ENCODE peak calls at places on chromosomes 11 and 22, in six cellular contexts. E is coronary artery, Z is mucosa of descending colon, I is lower leg skin, V is gastrocnemius medialis, Q is cardiac muscle cell. O is an unnamed sample.

GRCh38 chr22:24416095-24416494 is 11.3 kb upstream of the ADORA2A start:
- DNase-seq in V (no peak), I (no peak), E (no peak), Z (no peak), Q (no peak), O (no peak)

GRCh38 chr22:22767876-22768602 is 119.6 kb upstream of the IGLL5 start:
- DNase-seq in Q (no peak), V (no peak), I (no peak), Z (no peak), E (peak), O (no peak)

GRCh38 chr11:36426226-36426848 is 83.7 kb downstream of the TRAF6 start:
- DNase-seq in I (no peak), E (no peak), Q (no peak), V (no peak), Z (no peak), O (no peak)

GRCh38 chr11:17019231-17019630 is 5.0 kb upstream of the PLEKHA7 start:
- DNase-seq in E (no peak), Z (no peak), V (no peak), I (no peak), Q (no peak), O (no peak)

GRCh38 chr11:16511109-16511806 is 154.9 kb upstream of the SOX6 start:
- DNase-seq in Z (no peak), Q (no peak), V (no peak), I (no peak), E (no peak), O (no peak)

GRCh38 chr11:57116654-57117053 is 65.1 kb upstream of the LRRC55 start:
- DNase-seq in I (no peak), Q (peak), E (no peak), V (no peak), Z (peak), O (no peak)

GRCh38 chr22:45503816-45504702 is 1.4 kb downstream of the FBLN1 start:
- DNase-seq in I (no peak), Z (no peak), V (no peak), E (no peak), Q (no peak), O (no peak)

GRCh38 chr11:113193894-113194293 is 120.5 kb upstream of the TTC12 start:
- DNase-seq in I (no peak), Z (no peak), E (no peak), V (no peak), Q (no peak), O (no peak)

GRCh38 chr11:124656759-124657627 is 16.5 kb downstream of the SIAE start:
- DNase-seq in Z (no peak), I (no peak), Q (peak), V (no peak), E (no peak), O (no peak)

GRCh38 chr11:8017894-8018741 is 31.0 kb downstream of the EIF3F start:
- DNase-seq in V (no peak), Q (no peak), Z (no peak), E (peak), I (peak), O (no peak)

GRCh38 chr22:17443413-17444203 is 74.3 kb downstream of the CECR2 start:
- DNase-seq in I (no peak), V (peak), Q (no peak), Z (no peak), E (no peak), O (no peak)
- H3K4me3 ChIP-seq in I (no peak), V (peak), Q (no peak), Z (no peak), E (no peak), O (no peak)

DNA sequence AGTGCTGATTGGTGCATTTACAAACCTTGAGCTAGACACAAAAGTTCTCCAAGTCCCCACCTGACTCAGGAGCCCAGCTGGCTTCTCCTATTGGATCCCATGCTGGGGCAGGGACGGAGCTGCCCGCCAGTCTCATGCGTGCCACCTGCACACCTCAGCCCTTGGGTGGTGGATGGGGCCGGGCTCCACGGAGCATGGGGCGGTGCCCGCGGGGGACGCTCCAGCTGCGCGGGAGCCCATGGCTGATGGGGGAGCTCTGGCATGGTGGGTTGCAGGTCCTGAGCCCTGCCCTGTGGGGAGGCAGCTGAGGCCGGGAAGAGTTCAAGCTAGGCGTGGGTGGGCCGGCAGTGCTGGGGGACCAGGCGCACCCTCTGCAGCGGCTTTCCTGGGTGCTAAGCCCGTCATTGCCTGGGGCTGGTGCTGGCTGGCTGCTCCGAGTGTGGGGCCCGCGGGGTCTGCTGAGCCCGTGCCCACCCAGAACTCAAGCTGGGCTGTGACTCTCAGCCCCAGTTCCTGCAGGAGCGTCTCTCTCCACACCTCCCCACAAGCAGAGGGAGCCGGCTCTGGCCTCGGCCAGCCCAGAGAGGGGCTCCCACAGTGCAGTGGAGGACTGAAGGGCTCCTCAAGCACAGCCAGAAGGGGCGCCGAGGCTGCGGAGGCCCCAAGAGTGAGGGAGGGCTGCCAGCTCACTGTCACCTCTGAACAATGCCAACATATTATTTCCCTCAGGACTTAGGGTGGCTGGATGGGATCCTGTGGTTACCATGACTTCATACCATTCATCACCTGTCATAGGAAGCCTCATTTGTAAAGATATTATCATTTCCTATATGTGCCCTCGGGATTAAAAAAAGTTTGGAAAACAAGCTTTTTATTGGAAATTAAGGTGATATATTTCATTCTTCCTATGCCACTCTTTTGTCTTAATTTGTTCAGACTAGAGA is 688.7 kb downstream of the ETS1 start:
- DNase-seq in E (no peak), Q (no peak), I (no peak), Z (no peak), V (no peak), O (no peak)
- H3K4me3 ChIP-seq in E (no peak), Q (no peak), I (no peak), Z (no peak), V (no peak), O (no peak)

GRCh38 chr22:40679964-40680818 is 907 bp downstream of the MCHR1 start:
- DNase-seq in Z (no peak), E (no peak), Q (no peak), I (no peak), V (no peak), O (no peak)
- H3K4me3 ChIP-seq in Z (no peak), E (peak), Q (no peak), I (no peak), V (no peak), O (no peak)

GRCh38 chr11:77129069-77129840 is 1.2 kb downstream of the MYO7A start:
- DNase-seq in I (no peak), V (no peak), Q (no peak), Z (no peak), E (no peak), O (no peak)

GRCh38 chr11:77126156-77126775 is 1.8 kb upstream of the MYO7A start:
- DNase-seq in E (no peak), I (no peak), V (no peak), Q (no peak), Z (no peak), O (no peak)

GRCh38 chr11:77127969-77128691 is at the start of gene MYO7A:
- DNase-seq in V (no peak), Z (peak), I (no peak), E (peak), Q (peak), O (no peak)

GRCh38 chr11:77126861-77127673 is 979 bp upstream of the MYO7A start:
- DNase-seq in V (no peak), Z (peak), Q (peak), E (no peak), I (peak), O (peak)

DNA sequence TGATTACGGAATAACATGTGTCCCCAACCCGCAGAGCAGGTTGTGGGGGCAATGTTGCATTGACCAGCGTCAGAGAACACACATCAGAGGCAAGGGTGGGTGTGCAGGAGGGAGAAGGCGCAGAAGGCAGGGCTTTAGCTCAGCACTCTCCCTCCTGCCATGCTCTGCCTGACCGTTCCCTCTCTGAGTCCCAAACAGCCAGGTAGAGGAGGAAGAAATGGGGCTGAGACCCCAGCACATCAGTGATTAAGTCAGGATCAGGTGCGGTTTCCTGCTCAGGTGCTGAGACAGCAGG is 425 bp upstream of the MYO7A start:
- DNase-seq in Q (peak), E (no peak), V (no peak), I (no peak), Z (no peak), O (no peak)
- H3K4me3 ChIP-seq in Q (peak), E (peak), V (peak), I (no peak), Z (no peak), O (peak)

GRCh38 chr22:38873469-38874411 is 1.7 kb upstream of the CBX6 start:
- DNase-seq in I (peak), V (no peak), Q (no peak), E (no peak), Z (no peak), O (no peak)
- H3K4me3 ChIP-seq in I (no peak), V (peak), Q (peak), E (peak), Z (no peak), O (peak)

GRCh38 chr11:73939096-73939495 is 11.7 kb upstream of the DNAJB13 start:
- DNase-seq in Q (no peak), V (no peak), Z (no peak), E (no peak), I (peak), O (no peak)
- H3K4me3 ChIP-seq in Q (no peak), V (no peak), Z (no peak), E (no peak), I (no peak), O (no peak)

GRCh38 chr11:2270322-2271076 is at the start of gene ASCL2:
- DNase-seq in Z (no peak), V (no peak), E (peak), Q (no peak), I (peak), O (no peak)
- H3K4me3 ChIP-seq in Z (no peak), V (peak), E (peak), Q (peak), I (peak), O (peak)

GRCh38 chr11:46235777-46236688 is 41.4 kb upstream of the CREB3L1 start:
- DNase-seq in Q (no peak), E (no peak), I (no peak), Z (no peak), V (no peak), O (no peak)

GRCh38 chr11:46236918-46237247 is 40.6 kb upstream of the CREB3L1 start:
- DNase-seq in Q (no peak), I (no peak), V (no peak), Z (no peak), E (no peak), O (no peak)

GRCh38 chr11:46238078-46238966 is 39.1 kb upstream of the CREB3L1 start:
- DNase-seq in I (peak), Z (peak), E (no peak), Q (peak), V (peak), O (peak)

GRCh38 chr11:46238967-46239800 is 38.3 kb upstream of the CREB3L1 start:
- DNase-seq in Q (peak), I (peak), V (peak), Z (peak), E (peak), O (peak)

GRCh38 chr11:46237248-46238077 is 40.0 kb upstream of the CREB3L1 start:
- DNase-seq in Q (peak), I (peak), Z (peak), V (no peak), E (no peak), O (peak)
- H3K4me3 ChIP-seq in Q (peak), I (peak), Z (no peak), V (peak), E (peak), O (peak)

DNA sequence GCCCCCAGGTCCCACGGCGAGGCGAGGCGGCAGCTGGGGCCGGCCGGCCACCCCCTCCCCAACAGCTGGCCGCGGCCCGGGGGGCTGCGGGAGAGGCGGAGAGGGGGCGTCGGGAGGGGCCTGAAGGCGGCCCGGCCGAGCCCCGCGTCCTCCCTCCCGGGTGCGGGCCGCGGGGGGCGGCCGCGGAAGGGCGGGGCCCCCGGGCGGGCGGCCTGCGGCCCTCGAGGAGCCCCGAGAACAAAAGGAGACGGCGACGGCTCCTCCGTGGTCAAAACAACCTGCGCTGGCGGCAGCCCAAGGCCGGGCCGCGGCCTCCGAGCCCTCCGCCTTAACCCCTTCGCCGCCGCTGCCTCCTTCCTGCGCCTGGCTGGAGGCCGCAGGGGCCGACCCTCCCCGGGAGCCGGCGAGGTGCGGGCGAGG is 2.4 kb downstream of the PDGFB start:
- DNase-seq in I (no peak), Z (no peak), V (no peak), E (no peak), Q (peak), O (no peak)
- H3K4me3 ChIP-seq in I (peak), Z (no peak), V (peak), E (peak), Q (peak), O (peak)

DNA sequence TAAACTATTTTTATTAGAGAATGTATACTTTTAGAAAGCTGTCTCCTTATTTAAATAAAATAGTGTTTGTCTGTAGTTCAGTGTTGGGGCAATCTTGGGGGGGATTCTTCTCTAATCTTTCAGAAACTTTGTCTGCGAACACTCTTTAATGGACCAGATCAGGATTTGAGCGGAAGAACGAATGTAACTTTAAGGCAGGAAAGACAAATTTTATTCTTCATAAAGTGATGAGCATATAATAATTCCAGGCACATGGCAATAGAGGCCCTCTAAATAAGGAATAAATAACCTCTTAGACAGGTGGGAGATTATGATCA is 4.7 kb downstream of the MALAT1 start:
- DNase-seq in V (no peak), I (no peak), Z (no peak), E (no peak), Q (no peak), O (no peak)
- H3K4me3 ChIP-seq in V (peak), I (peak), Z (peak), E (peak), Q (peak), O (peak)